ENCODE peak calls at places on chromosomes 4 and X, in four cellular contexts. One of them, this sample, is unnamed.

GRCh38 chr4:22962186-22962786 is 269.5 kb downstream of the GBA3 start:
- DNase-seq in neural crest cell: peak
- DNase-seq in RPMI7951: peak
- DNase-seq in stimulated activated CD4-positive, alpha-beta T cell treated with anti-CD3 and anti-CD28 coated beads, Interleukin-1b, Interleukin-23, amount 100 ng/mL, for 1 hour: no peak
- DNase-seq in this sample: no peak

GRCh38 chr4:99043346-99043745 is 45.2 kb downstream of the ADH5 start:
- DNase-seq in RPMI7951: no peak
- DNase-seq in stimulated activated CD4-positive, alpha-beta T cell treated with anti-CD3 and anti-CD28 coated beads, Interleukin-1b, Interleukin-23, amount 100 ng/mL, for 1 hour: no peak
- DNase-seq in neural crest cell: no peak
- DNase-seq in this sample: no peak

GRCh38 chr4:34417160-34417559 is 1827.2 kb downstream of the ARAP2 start:
- DNase-seq in neural crest cell: no peak
- DNase-seq in RPMI7951: no peak
- DNase-seq in stimulated activated CD4-positive, alpha-beta T cell treated with anti-CD3 and anti-CD28 coated beads, Interleukin-1b, Interleukin-23, amount 100 ng/mL, for 1 hour: no peak
- DNase-seq in this sample: no peak

GRCh38 chrX:104972737-104973136 is 247.8 kb downstream of the TEX13A start:
- DNase-seq in RPMI7951: no peak
- DNase-seq in stimulated activated CD4-positive, alpha-beta T cell treated with anti-CD3 and anti-CD28 coated beads, Interleukin-1b, Interleukin-23, amount 100 ng/mL, for 1 hour: no peak
- DNase-seq in neural crest cell: no peak
- DNase-seq in this sample: no peak

GRCh38 chr4:152073738-152074137 is 312.9 kb upstream of the GATB start:
- DNase-seq in RPMI7951: peak
- DNase-seq in stimulated activated CD4-positive, alpha-beta T cell treated with anti-CD3 and anti-CD28 coated beads, Interleukin-1b, Interleukin-23, amount 100 ng/mL, for 1 hour: no peak
- DNase-seq in neural crest cell: no peak
- DNase-seq in this sample: no peak

GRCh38 chrX:103407776-103408175 is 31.4 kb downstream of the BEX3 start:
- DNase-seq in neural crest cell: no peak
- DNase-seq in RPMI7951: no peak
- DNase-seq in stimulated activated CD4-positive, alpha-beta T cell treated with anti-CD3 and anti-CD28 coated beads, Interleukin-1b, Interleukin-23, amount 100 ng/mL, for 1 hour: no peak
- DNase-seq in this sample: no peak

GRCh38 chr4:106058919-106059318 is 163.6 kb downstream of the NPNT start:
- DNase-seq in stimulated activated CD4-positive, alpha-beta T cell treated with anti-CD3 and anti-CD28 coated beads, Interleukin-1b, Interleukin-23, amount 100 ng/mL, for 1 hour: no peak
- DNase-seq in RPMI7951: no peak
- DNase-seq in neural crest cell: no peak
- DNase-seq in this sample: no peak

GRCh38 chrX:97936296-97936695 is 1052.6 kb downstream of the RPA4 start:
- DNase-seq in neural crest cell: no peak
- DNase-seq in RPMI7951: no peak
- DNase-seq in stimulated activated CD4-positive, alpha-beta T cell treated with anti-CD3 and anti-CD28 coated beads, Interleukin-1b, Interleukin-23, amount 100 ng/mL, for 1 hour: no peak
- DNase-seq in this sample: no peak

GRCh38 chr4:76764251-76764650 is 133.7 kb downstream of the SOWAHB start:
- DNase-seq in neural crest cell: no peak
- DNase-seq in RPMI7951: peak
- DNase-seq in stimulated activated CD4-positive, alpha-beta T cell treated with anti-CD3 and anti-CD28 coated beads, Interleukin-1b, Interleukin-23, amount 100 ng/mL, for 1 hour: no peak
- DNase-seq in this sample: no peak

GRCh38 chr4:128957459-128957858 is 135.9 kb downstream of the SCLT1 start:
- DNase-seq in stimulated activated CD4-positive, alpha-beta T cell treated with anti-CD3 and anti-CD28 coated beads, Interleukin-1b, Interleukin-23, amount 100 ng/mL, for 1 hour: no peak
- DNase-seq in neural crest cell: no peak
- DNase-seq in RPMI7951: no peak
- DNase-seq in this sample: no peak

GRCh38 chr4:57303012-57303751 is 193.0 kb upstream of the IGFBP7 start:
- DNase-seq in RPMI7951: peak
- DNase-seq in stimulated activated CD4-positive, alpha-beta T cell treated with anti-CD3 and anti-CD28 coated beads, Interleukin-1b, Interleukin-23, amount 100 ng/mL, for 1 hour: no peak
- DNase-seq in neural crest cell: no peak
- DNase-seq in this sample: no peak

GRCh38 chr4:8035371-8035780 is 95.7 kb upstream of the AFAP1 start:
- DNase-seq in neural crest cell: no peak
- DNase-seq in RPMI7951: peak
- DNase-seq in stimulated activated CD4-positive, alpha-beta T cell treated with anti-CD3 and anti-CD28 coated beads, Interleukin-1b, Interleukin-23, amount 100 ng/mL, for 1 hour: no peak
- DNase-seq in this sample: peak

GRCh38 chr4:138374947-138375346 is 132.8 kb upstream of the SLC7A11 start:
- DNase-seq in stimulated activated CD4-positive, alpha-beta T cell treated with anti-CD3 and anti-CD28 coated beads, Interleukin-1b, Interleukin-23, amount 100 ng/mL, for 1 hour: no peak
- DNase-seq in RPMI7951: no peak
- DNase-seq in neural crest cell: no peak
- DNase-seq in this sample: no peak

GRCh38 chr4:89703831-89704230 is 133.1 kb downstream of the SNCA start:
- DNase-seq in stimulated activated CD4-positive, alpha-beta T cell treated with anti-CD3 and anti-CD28 coated beads, Interleukin-1b, Interleukin-23, amount 100 ng/mL, for 1 hour: no peak
- DNase-seq in RPMI7951: no peak
- DNase-seq in neural crest cell: no peak
- DNase-seq in this sample: no peak

GRCh38 chrX:20218809-20219505 is 47.8 kb downstream of the RPS6KA3 start:
- DNase-seq in RPMI7951: no peak
- DNase-seq in stimulated activated CD4-positive, alpha-beta T cell treated with anti-CD3 and anti-CD28 coated beads, Interleukin-1b, Interleukin-23, amount 100 ng/mL, for 1 hour: no peak
- DNase-seq in neural crest cell: no peak
- DNase-seq in this sample: no peak

GRCh38 chrX:101191217-101191750 is 28.3 kb upstream of the DRP2 start:
- DNase-seq in stimulated activated CD4-positive, alpha-beta T cell treated with anti-CD3 and anti-CD28 coated beads, Interleukin-1b, Interleukin-23, amount 100 ng/mL, for 1 hour: no peak
- DNase-seq in neural crest cell: peak
- DNase-seq in RPMI7951: no peak
- DNase-seq in this sample: no peak

GRCh38 chr4:145709843-145710242 is 29.9 kb downstream of the C4orf51 start:
- DNase-seq in stimulated activated CD4-positive, alpha-beta T cell treated with anti-CD3 and anti-CD28 coated beads, Interleukin-1b, Interleukin-23, amount 100 ng/mL, for 1 hour: no peak
- DNase-seq in RPMI7951: peak
- DNase-seq in neural crest cell: no peak
- DNase-seq in this sample: no peak

GRCh38 chrX:15973941-15974340 is 119.3 kb upstream of the AP1S2 start:
- DNase-seq in RPMI7951: no peak
- DNase-seq in neural crest cell: no peak
- DNase-seq in stimulated activated CD4-positive, alpha-beta T cell treated with anti-CD3 and anti-CD28 coated beads, Interleukin-1b, Interleukin-23, amount 100 ng/mL, for 1 hour: no peak
- DNase-seq in this sample: no peak

GRCh38 chr4:187393546-187394344 is 601.8 kb upstream of the ZFP42 start:
- DNase-seq in RPMI7951: peak
- DNase-seq in stimulated activated CD4-positive, alpha-beta T cell treated with anti-CD3 and anti-CD28 coated beads, Interleukin-1b, Interleukin-23, amount 100 ng/mL, for 1 hour: no peak
- DNase-seq in neural crest cell: no peak
- DNase-seq in this sample: no peak

GRCh38 chrX:68421651-68422050 is 11.6 kb downstream of the OPHN1 start:
- DNase-seq in stimulated activated CD4-positive, alpha-beta T cell treated with anti-CD3 and anti-CD28 coated beads, Interleukin-1b, Interleukin-23, amount 100 ng/mL, for 1 hour: no peak
- DNase-seq in RPMI7951: no peak
- DNase-seq in neural crest cell: no peak
- DNase-seq in this sample: no peak

GRCh38 chr4:174522183-174523002 is at the start of gene HPGD:
- DNase-seq in stimulated activated CD4-positive, alpha-beta T cell treated with anti-CD3 and anti-CD28 coated beads, Interleukin-1b, Interleukin-23, amount 100 ng/mL, for 1 hour: no peak
- DNase-seq in neural crest cell: peak
- DNase-seq in RPMI7951: no peak
- DNase-seq in this sample: no peak